ENCODE peak calls at places on chromosome 17, in four cellular contexts. One of them, this sample, is unnamed.

GRCh38 chr17:58415371-58416055 is 1.8 kb downstream of the RNF43 start:
- DNase-seq in IMR-90: no peak
- DNase-seq in heart right ventricle: peak; percentile 16
- DNase-seq in fibroblast of lung: no peak
- DNase-seq in this sample: no peak

GRCh38 chr17:48612854-48613691 is 2.0 kb downstream of the HOXB8 start:
- DNase-seq in IMR-90: peak; percentile 61
- DNase-seq in heart right ventricle: no peak
- DNase-seq in fibroblast of lung: peak; percentile 60
- DNase-seq in this sample: peak; percentile 65

GRCh38 chr17:27473748-27474609 is 17.7 kb downstream of the KSR1 start:
- DNase-seq in IMR-90: no peak
- DNase-seq in heart right ventricle: peak; percentile 62
- DNase-seq in fibroblast of lung: no peak
- DNase-seq in this sample: no peak

GRCh38 chr17:64054304-64054703 is 33.9 kb upstream of the ICAM2 start:
- DNase-seq in IMR-90: no peak
- DNase-seq in heart right ventricle: no peak
- DNase-seq in fibroblast of lung: no peak
- DNase-seq in this sample: no peak

GRCh38 chr17:42845556-42845917 is 1.2 kb downstream of the AOC2 start:
- DNase-seq in IMR-90: no peak
- DNase-seq in heart right ventricle: no peak
- DNase-seq in fibroblast of lung: no peak
- DNase-seq in this sample: no peak

GRCh38 chr17:27381007-27381501 is 75.2 kb upstream of the KSR1 start:
- DNase-seq in IMR-90: peak; percentile 20
- DNase-seq in heart right ventricle: peak; percentile 81
- DNase-seq in fibroblast of lung: peak; percentile 48
- DNase-seq in this sample: peak; percentile 81

GRCh38 chr17:42248351-42249179 is 27.6 kb downstream of the STAT5B start:
- DNase-seq in IMR-90: peak; percentile 93
- DNase-seq in heart right ventricle: peak; percentile 38
- DNase-seq in fibroblast of lung: peak; percentile 97
- DNase-seq in this sample: peak; percentile 82

GRCh38 chr17:76585649-76586593 is at the start of gene ST6GALNAC2:
- DNase-seq in IMR-90: no peak
- DNase-seq in heart right ventricle: peak; percentile 69
- DNase-seq in fibroblast of lung: peak; percentile 41
- DNase-seq in this sample: peak; percentile 56

GRCh38 chr17:68519911-68520310 is 7.7 kb downstream of the PRKAR1A start:
- DNase-seq in IMR-90: no peak
- DNase-seq in heart right ventricle: no peak
- DNase-seq in fibroblast of lung: no peak
- DNase-seq in this sample: no peak

GRCh38 chr17:30173649-30174048 is 57.0 kb downstream of the NSRP1 start:
- DNase-seq in IMR-90: no peak
- DNase-seq in heart right ventricle: no peak
- DNase-seq in fibroblast of lung: no peak
- DNase-seq in this sample: no peak

GRCh38 chr17:49996495-49997255 is 1.7 kb upstream of the DLX3 start:
- DNase-seq in IMR-90: peak; percentile 12
- DNase-seq in heart right ventricle: peak; percentile 68
- DNase-seq in fibroblast of lung: peak; percentile 17
- DNase-seq in this sample: peak; percentile 69
- H3K27ac ChIP-seq in IMR-90: no peak overlapping the region
- H3K27ac ChIP-seq in heart right ventricle: no peak overlapping the region
- H3K27ac ChIP-seq in fibroblast of lung: no peak overlapping the region
- H3K27ac ChIP-seq in this sample: no peak overlapping the region

DNA sequence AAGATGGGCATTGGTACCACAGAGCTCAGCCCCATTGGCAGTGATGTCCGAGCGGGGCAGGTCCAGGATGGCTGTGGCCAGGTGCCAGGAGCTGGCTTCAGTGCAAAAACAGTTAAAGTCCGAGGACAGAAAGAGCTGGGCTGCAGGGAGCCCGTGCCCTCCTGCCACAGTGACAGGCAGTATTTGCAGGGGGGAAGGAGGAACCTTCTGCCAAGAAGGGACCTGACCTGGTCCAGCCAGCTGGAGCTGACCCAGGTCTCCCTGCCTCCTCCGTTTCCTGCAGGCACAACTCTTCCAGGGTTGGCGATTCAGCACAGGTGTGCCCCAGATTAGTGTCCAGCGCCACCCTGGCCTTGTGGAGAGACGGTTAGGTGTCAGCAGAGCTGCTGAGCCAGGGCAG is 199.0 kb downstream of the ENGASE start:
- DNase-seq in IMR-90: no peak
- DNase-seq in heart right ventricle: no peak
- DNase-seq in fibroblast of lung: no peak
- DNase-seq in this sample: no peak
- H3K27me3 ChIP-seq in IMR-90: peaks cover 5% of the 10 kb centered on the region
- H3K27me3 ChIP-seq in heart right ventricle: no peaks in the 10 kb centered on the region
- H3K27me3 ChIP-seq in fibroblast of lung: no peaks in the 10 kb centered on the region
- H3K27me3 ChIP-seq in this sample: peaks cover 60% of the 10 kb centered on the region

GRCh38 chr17:40417609-40418427 is at the start of gene TOP2A:
- DNase-seq in IMR-90: peak; percentile 100
- DNase-seq in heart right ventricle: peak; percentile 81
- DNase-seq in fibroblast of lung: peak; percentile 100
- DNase-seq in this sample: peak; percentile 100
- H3K27ac ChIP-seq in IMR-90: peak within 1 kb of the TSS; percentile 31
- H3K27ac ChIP-seq in heart right ventricle: no peak within 1 kb of the TSS
- H3K27ac ChIP-seq in fibroblast of lung: peak within 1 kb of the TSS; percentile 86
- H3K27ac ChIP-seq in this sample: peak within 1 kb of the TSS; percentile 95

GRCh38 chr17:2050871-2051387 is 4.0 kb upstream of the HIC1 start:
- DNase-seq in IMR-90: peak; percentile 65
- DNase-seq in heart right ventricle: no peak
- DNase-seq in fibroblast of lung: peak; percentile 45
- DNase-seq in this sample: no peak
- H3K27me3 ChIP-seq in IMR-90: no peaks in the 10 kb centered on the region
- H3K27me3 ChIP-seq in heart right ventricle: no peaks in the 10 kb centered on the region
- H3K27me3 ChIP-seq in fibroblast of lung: no peaks in the 10 kb centered on the region
- H3K27me3 ChIP-seq in this sample: no peaks in the 10 kb centered on the region

DNA sequence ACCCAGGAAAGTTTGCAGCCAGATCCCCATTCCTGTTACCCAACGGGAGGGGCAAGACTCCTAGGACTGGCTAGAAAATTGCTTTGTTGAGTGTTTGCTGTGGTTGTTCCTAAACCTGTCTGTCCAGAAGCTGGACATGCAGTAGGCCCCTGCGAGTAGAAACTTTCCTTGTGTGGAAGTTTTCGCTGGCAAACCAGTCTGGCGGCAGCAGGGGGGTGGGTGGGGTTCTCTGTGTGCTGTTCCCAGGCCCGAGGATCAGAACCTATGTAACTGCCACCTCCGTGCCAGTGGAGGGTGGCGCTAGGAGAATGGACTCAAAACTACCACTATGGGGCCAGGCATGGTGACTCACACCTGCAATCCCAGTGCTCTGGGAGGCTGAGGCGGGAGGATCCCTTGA is 9.2 kb downstream of the SGSM2 start:
- DNase-seq in IMR-90: no peak
- DNase-seq in heart right ventricle: no peak
- DNase-seq in fibroblast of lung: no peak
- DNase-seq in this sample: no peak
- H3K27ac ChIP-seq in IMR-90: no peak overlapping the region
- H3K27ac ChIP-seq in heart right ventricle: no peak overlapping the region
- H3K27ac ChIP-seq in fibroblast of lung: no peak overlapping the region
- H3K27ac ChIP-seq in this sample: no peak overlapping the region

DNA sequence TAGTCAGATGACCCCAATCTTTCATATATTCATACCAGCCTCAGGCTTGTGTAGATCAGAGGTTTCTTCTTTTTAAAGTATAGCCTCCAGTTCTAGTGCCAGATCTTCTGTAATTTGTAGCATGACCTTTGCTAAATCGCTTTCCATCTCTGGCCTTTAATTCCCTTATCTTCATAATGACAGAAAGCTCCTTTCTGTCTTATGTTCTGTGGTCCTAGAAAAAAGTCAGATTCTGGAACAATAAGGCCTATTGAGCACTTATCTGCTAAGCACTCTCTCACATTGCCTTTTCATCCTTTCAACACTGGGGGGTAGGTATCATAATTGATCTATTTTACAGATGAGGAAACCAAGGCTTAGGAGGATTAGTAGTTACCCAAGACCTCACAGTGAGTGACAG is 9.2 kb downstream of the CCL16 start:
- DNase-seq in IMR-90: no peak
- DNase-seq in heart right ventricle: no peak
- DNase-seq in fibroblast of lung: no peak
- DNase-seq in this sample: no peak
- H3K27me3 ChIP-seq in IMR-90: peaks cover 3% of the 10 kb centered on the region
- H3K27me3 ChIP-seq in heart right ventricle: no peaks in the 10 kb centered on the region
- H3K27me3 ChIP-seq in fibroblast of lung: peaks cover 2% of the 10 kb centered on the region
- H3K27me3 ChIP-seq in this sample: peaks cover 29% of the 10 kb centered on the region

GRCh38 chr17:6857904-6858303 is 26.4 kb upstream of the TEKT1 start:
- DNase-seq in IMR-90: no peak
- DNase-seq in heart right ventricle: no peak
- DNase-seq in fibroblast of lung: no peak
- DNase-seq in this sample: no peak

GRCh38 chr17:6856054-6856453 is 24.5 kb upstream of the TEKT1 start:
- DNase-seq in IMR-90: no peak
- DNase-seq in heart right ventricle: no peak
- DNase-seq in fibroblast of lung: no peak
- DNase-seq in this sample: no peak

GRCh38 chr17:6857336-6857735 is 25.8 kb upstream of the TEKT1 start:
- DNase-seq in IMR-90: no peak
- DNase-seq in heart right ventricle: no peak
- DNase-seq in fibroblast of lung: no peak
- DNase-seq in this sample: no peak

DNA sequence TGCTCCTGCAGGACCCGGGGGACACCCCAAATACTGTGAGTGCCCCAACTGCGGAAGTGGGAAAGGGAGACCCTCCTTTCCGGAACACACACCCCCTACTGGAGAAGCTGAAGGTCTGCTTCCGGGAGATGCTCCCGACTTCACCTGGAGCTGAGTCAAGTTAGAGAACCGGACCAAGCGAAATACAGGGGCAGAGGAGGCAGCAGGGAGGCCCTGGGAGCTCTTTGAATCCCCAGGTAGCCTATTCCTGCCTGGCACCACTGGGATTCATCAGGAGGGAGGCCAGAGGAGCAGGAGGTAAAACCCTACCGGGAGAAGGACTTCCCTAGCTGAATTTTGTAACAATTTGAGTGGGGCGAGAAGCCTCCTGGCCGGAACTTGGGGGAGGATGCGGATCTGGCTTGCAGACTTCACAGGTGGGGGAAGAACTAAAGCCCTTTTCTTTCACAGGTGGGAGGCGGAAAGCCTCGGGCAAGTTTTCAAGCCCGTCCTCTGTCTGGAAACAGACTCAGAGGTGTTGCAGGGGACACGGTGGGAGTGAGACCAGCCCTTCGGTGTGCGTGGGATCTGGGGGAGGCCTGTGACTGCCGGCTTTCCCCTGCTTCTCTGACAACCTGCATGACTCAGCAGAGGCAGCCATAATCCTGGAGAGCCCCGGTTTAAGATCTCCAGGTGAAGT is 22.4 kb upstream of the TEKT1 start:
- DNase-seq in IMR-90: no peak
- DNase-seq in heart right ventricle: no peak
- DNase-seq in fibroblast of lung: no peak
- DNase-seq in this sample: peak; percentile 17
- H3K27ac ChIP-seq in IMR-90: no peak overlapping the region
- H3K27ac ChIP-seq in heart right ventricle: no peak overlapping the region
- H3K27ac ChIP-seq in fibroblast of lung: no peak overlapping the region
- H3K27ac ChIP-seq in this sample: no peak overlapping the region

GRCh38 chr17:79570653-79571052 is 40.2 kb downstream of the RBFOX3 start:
- DNase-seq in IMR-90: no peak
- DNase-seq in heart right ventricle: no peak
- DNase-seq in fibroblast of lung: no peak
- DNase-seq in this sample: no peak
- H3K27me3 ChIP-seq in IMR-90: no peaks in the 10 kb centered on the region
- H3K27me3 ChIP-seq in heart right ventricle: no peaks in the 10 kb centered on the region
- H3K27me3 ChIP-seq in fibroblast of lung: no peaks in the 10 kb centered on the region
- H3K27me3 ChIP-seq in this sample: peaks cover 45% of the 10 kb centered on the region

DNA sequence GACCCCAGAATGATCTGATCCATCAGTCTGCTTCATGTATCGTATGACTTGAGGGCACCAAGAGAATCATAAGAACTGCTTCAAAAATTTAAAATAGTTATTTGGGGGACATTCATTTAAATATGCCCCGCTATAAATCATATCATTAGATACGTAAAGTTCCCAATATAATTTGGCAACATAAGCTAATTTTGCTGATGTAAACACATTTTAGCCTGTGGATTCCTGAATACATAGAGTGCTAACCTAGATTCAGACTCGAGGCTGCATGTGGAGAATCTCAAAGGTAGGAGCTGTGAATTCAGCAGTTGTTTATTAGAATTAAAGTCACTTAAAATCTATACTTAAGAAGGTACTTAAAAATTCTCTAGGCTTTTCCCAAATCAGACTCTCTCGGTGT is 24.9 kb downstream of the ANKFN1 start:
- DNase-seq in IMR-90: no peak
- DNase-seq in heart right ventricle: no peak
- DNase-seq in fibroblast of lung: no peak
- DNase-seq in this sample: no peak
- H3K27ac ChIP-seq in IMR-90: no peak overlapping the region
- H3K27ac ChIP-seq in heart right ventricle: no peak overlapping the region
- H3K27ac ChIP-seq in fibroblast of lung: no peak overlapping the region
- H3K27ac ChIP-seq in this sample: no peak overlapping the region